ENCODE peak calls at places on chromosomes 5 and 9, in five cellular contexts. G is epithelial cell of esophagus; F is H4; P is stimulated activated CD8-positive, alpha-beta memory T cell treated with anti-CD3 and anti-CD28 coated beads, Interleukin-7, amount 100 ng/mL, for 1 hour; V is frontal cortex. H is an unnamed sample.

GRCh38 chr9:98248737-98249474 is 6.5 kb downstream of the TBC1D2 start:
- DNase-seq in G (peak), V (no peak), P (no peak), F (peak), H (no peak)

GRCh38 chr5:63963926-63964325 is 1.7 kb upstream of the HTR1A start:
- DNase-seq in P (no peak), G (no peak), V (no peak), F (no peak), H (no peak)

GRCh38 chr5:145718956-145719355 is 116.2 kb downstream of the PRELID2 start:
- DNase-seq in V (no peak), G (peak), F (peak), P (no peak), H (no peak)

GRCh38 chr5:151661968-151662732 is 24.6 kb downstream of the SPARC start:
- DNase-seq in G (peak), F (no peak), P (no peak), V (no peak), H (no peak)

GRCh38 chr5:180041501-180042274 is 29.9 kb downstream of the RNF130 start:
- DNase-seq in F (no peak), V (no peak), P (no peak), G (no peak), H (no peak)

GRCh38 chr9:4798281-4798680 is 5.5 kb downstream of the RCL1 start:
- DNase-seq in P (no peak), G (no peak), V (no peak), F (no peak), H (no peak)

GRCh38 chr9:121267689-121268597 is at the start of gene GSN:
- DNase-seq in P (peak), V (peak), F (peak), G (peak), H (peak)

GRCh38 chr9:101625871-101626270 is 31.1 kb upstream of the PPP3R2 start:
- DNase-seq in F (peak), V (no peak), G (no peak), P (no peak), H (no peak)

GRCh38 chr5:132267931-132268501 is 10.5 kb downstream of the PDLIM4 start:
- DNase-seq in V (no peak), F (no peak), P (no peak), G (no peak), H (no peak)

GRCh38 chr5:123438244-123438643 is 15.0 kb upstream of the CEP120 start:
- DNase-seq in P (no peak), F (no peak), G (no peak), V (no peak), H (no peak)

GRCh38 chr9:86945868-86946711 is 1.2 kb downstream of the GAS1 start:
- DNase-seq in G (peak), V (peak), P (peak), F (peak), H (peak)